ENCODE peak calls at places on chromosomes 11 and 22, in four cellular contexts. One of them, this sample, is unnamed.

GRCh38 chr11:77069969-77070582 is 3.3 kb downstream of the CAPN5 start:
- DNase-seq in A549: no peak
- DNase-seq in HCT116: no peak
- DNase-seq in GM23338: no peak
- DNase-seq in this sample: no peak

GRCh38 chr22:30267382-30268302 is 991 bp upstream of the OSM start:
- DNase-seq in A549: no peak
- DNase-seq in HCT116: no peak
- DNase-seq in GM23338: no peak
- DNase-seq in this sample: peak

GRCh38 chr11:103862827-103863213 is 173.6 kb upstream of the DDI1 start:
- DNase-seq in A549: no peak
- DNase-seq in HCT116: no peak
- DNase-seq in GM23338: peak
- DNase-seq in this sample: no peak

GRCh38 chr22:25509391-25509791 is 55.1 kb upstream of the GRK3 start:
- DNase-seq in A549: no peak
- DNase-seq in HCT116: no peak
- DNase-seq in GM23338: no peak
- DNase-seq in this sample: no peak

GRCh38 chr11:79431535-79431934 is 9.3 kb downstream of the TENM4 start:
- DNase-seq in A549: no peak
- DNase-seq in HCT116: no peak
- DNase-seq in GM23338: no peak
- DNase-seq in this sample: no peak

GRCh38 chr11:73753938-73754337 is 6.9 kb downstream of the RAB6A start:
- DNase-seq in A549: no peak
- DNase-seq in HCT116: no peak
- DNase-seq in GM23338: no peak
- DNase-seq in this sample: no peak

GRCh38 chr22:23072911-23073491 is 2.7 kb downstream of the GNAZ start:
- DNase-seq in A549: no peak
- DNase-seq in HCT116: no peak
- DNase-seq in GM23338: peak
- DNase-seq in this sample: no peak

GRCh38 chr11:105861225-105861624 is 160.8 kb downstream of the MSANTD4 start:
- DNase-seq in A549: no peak
- DNase-seq in HCT116: no peak
- DNase-seq in GM23338: peak
- DNase-seq in this sample: no peak

GRCh38 chr22:29479417-29480261 is at the start of gene NEFH:
- DNase-seq in A549: no peak
- DNase-seq in HCT116: no peak
- DNase-seq in GM23338: peak
- DNase-seq in this sample: no peak

GRCh38 chr22:45540122-45540521 is 37.4 kb downstream of the FBLN1 start:
- DNase-seq in A549: no peak
- DNase-seq in HCT116: no peak
- DNase-seq in GM23338: no peak
- DNase-seq in this sample: no peak

GRCh38 chr22:28899199-28899853 is 16.0 kb downstream of the ZNRF3 start:
- DNase-seq in A549: no peak
- DNase-seq in HCT116: no peak
- DNase-seq in GM23338: no peak
- DNase-seq in this sample: peak

GRCh38 chr11:208177-208916 is 839 bp downstream of the RIC8A start:
- DNase-seq in A549: peak
- DNase-seq in HCT116: peak
- DNase-seq in GM23338: peak
- DNase-seq in this sample: peak

GRCh38 chr22:20062043-20062765 is 17.8 kb upstream of the DGCR8 start:
- DNase-seq in A549: no peak
- DNase-seq in HCT116: no peak
- DNase-seq in GM23338: no peak
- DNase-seq in this sample: no peak
- TF ChIP-seq REST in A549: no peak
- TF ChIP-seq REST in HCT116: no peak
- TF ChIP-seq REST in GM23338: no peak
- TF ChIP-seq REST in this sample: no peak

GRCh38 chr22:50695421-50696250 is 23.0 kb downstream of the SHANK3 start:
- DNase-seq in A549: no peak
- DNase-seq in HCT116: no peak
- DNase-seq in GM23338: no peak
- DNase-seq in this sample: no peak

GRCh38 chr22:50697667-50698506 is 25.3 kb downstream of the SHANK3 start:
- DNase-seq in A549: no peak
- DNase-seq in HCT116: no peak
- DNase-seq in GM23338: no peak
- DNase-seq in this sample: no peak

GRCh38 chr22:50696799-50697561 is 24.4 kb downstream of the SHANK3 start:
- DNase-seq in A549: peak
- DNase-seq in HCT116: no peak
- DNase-seq in GM23338: peak
- DNase-seq in this sample: no peak

GRCh38 chr22:50694766-50695420 is 22.3 kb downstream of the SHANK3 start:
- DNase-seq in A549: no peak
- DNase-seq in HCT116: no peak
- DNase-seq in GM23338: no peak
- DNase-seq in this sample: no peak

GRCh38 chr22:50696251-50696798 is 23.7 kb downstream of the SHANK3 start:
- DNase-seq in A549: no peak
- DNase-seq in HCT116: no peak
- DNase-seq in GM23338: no peak
- DNase-seq in this sample: no peak
- H3K4me3 ChIP-seq in A549: no peak
- H3K4me3 ChIP-seq in HCT116: no peak
- H3K4me3 ChIP-seq in GM23338: peak
- H3K4me3 ChIP-seq in this sample: no peak

DNA sequence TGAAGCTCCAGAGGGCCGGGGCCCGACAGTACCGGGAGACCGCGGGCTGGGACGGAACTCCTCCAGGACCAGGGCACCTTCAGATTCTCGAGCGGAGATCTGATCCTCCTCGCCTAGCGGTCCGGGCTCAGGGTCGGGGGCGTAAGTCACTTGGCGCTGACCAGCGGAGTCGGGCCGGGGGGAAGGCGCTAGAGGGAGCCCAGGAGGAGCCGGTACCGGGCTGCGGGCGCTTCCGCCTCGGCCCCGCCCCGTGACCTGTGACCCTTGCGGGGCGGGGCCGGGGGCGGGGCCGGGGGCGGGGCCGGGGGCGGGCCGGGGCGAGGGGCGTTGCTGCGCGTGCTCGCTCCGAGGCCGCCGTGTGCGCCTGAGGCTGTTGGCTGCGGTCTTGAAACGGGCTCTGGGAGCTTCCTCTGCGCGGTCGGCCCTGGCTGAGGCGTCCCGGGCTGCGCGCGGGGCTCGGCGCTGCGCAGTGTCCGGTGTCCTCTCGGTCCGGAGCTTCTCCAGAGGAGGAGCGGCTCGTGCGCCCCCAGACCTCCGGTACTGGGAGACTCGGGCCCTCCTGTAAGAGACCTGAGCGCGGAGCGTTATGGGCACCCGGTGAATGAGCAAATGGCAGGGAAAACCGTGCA is at the start of gene ARSA:
- DNase-seq in A549: no peak
- DNase-seq in HCT116: no peak
- DNase-seq in GM23338: peak
- DNase-seq in this sample: peak
- TF ChIP-seq REST in A549: no peak
- TF ChIP-seq REST in HCT116: no peak
- TF ChIP-seq REST in GM23338: peak
- TF ChIP-seq REST in this sample: peak

GRCh38 chr11:65899356-65900124 is 648 bp downstream of the FOSL1 start:
- DNase-seq in A549: peak
- DNase-seq in HCT116: no peak
- DNase-seq in GM23338: peak
- DNase-seq in this sample: no peak
- H3K4me3 ChIP-seq in A549: peak
- H3K4me3 ChIP-seq in HCT116: peak
- H3K4me3 ChIP-seq in GM23338: peak
- H3K4me3 ChIP-seq in this sample: peak

DNA sequence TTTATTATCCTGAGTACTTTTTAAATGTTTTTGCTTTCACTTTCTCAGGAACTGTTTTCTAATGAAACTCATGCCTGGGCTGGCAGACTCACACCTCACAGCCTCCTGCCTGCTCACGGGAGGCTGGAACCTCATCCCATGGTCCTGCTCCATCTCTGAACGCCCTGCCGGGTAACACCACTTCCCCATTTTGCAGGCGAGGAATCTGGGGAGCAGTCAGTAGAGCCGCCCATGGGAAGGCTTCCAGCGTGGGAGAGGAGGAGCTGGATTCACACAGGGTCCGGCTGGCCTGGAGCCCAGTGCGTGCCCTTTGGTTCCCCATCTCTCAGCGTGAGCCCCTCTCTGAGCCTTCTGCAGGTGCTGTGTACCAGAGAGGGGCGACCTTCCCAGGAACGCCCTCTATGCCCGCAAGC is 53.6 kb downstream of the SCUBE1 start:
- DNase-seq in A549: no peak
- DNase-seq in HCT116: no peak
- DNase-seq in GM23338: no peak
- DNase-seq in this sample: no peak
- TF ChIP-seq REST in A549: no peak
- TF ChIP-seq REST in HCT116: no peak
- TF ChIP-seq REST in GM23338: no peak
- TF ChIP-seq REST in this sample: no peak

This sample was measured in HL-60.